ENCODE peak calls at places on chromosomes 5 and 9, in four cellular contexts. N is heart left ventricle, G is foreskin fibroblast, B is transverse colon. L is an unnamed sample.

GRCh38 chr5:126849101-126849678 is 72.3 kb downstream of the LMNB1 start:
- DNase-seq in N (no peak), G (peak; percentile 48), B (no peak), L (no peak)

GRCh38 chr5:141419074-141419880 is 1.6 kb upstream of the PCDHGA11 start:
- DNase-seq in N (no peak), G (no peak), B (no peak), L (no peak)

GRCh38 chr5:65742565-65743231 is 20.7 kb downstream of the NLN start:
- DNase-seq in N (no peak), G (peak; percentile 86), B (no peak), L (peak; percentile 52)

GRCh38 chr5:175697846-175698245 is 40.0 kb downstream of the HRH2 start:
- DNase-seq in N (no peak), G (no peak), B (no peak), L (no peak)

GRCh38 chr5:116658830-116659229 is 84.2 kb upstream of the SEMA6A start:
- DNase-seq in N (no peak), G (no peak), B (no peak), L (no peak)

GRCh38 chr9:95484225-95484624 is 32.5 kb downstream of the PTCH1 start:
- DNase-seq in N (no peak), G (no peak), B (no peak), L (no peak)

GRCh38 chr5:134637106-134637721 is 4.6 kb upstream of the SAR1B start:
- DNase-seq in N (no peak), G (no peak), B (no peak), L (no peak)

GRCh38 chr9:77805810-77806209 is 157.7 kb upstream of the GNA14 start:
- DNase-seq in N (no peak), G (no peak), B (no peak), L (no peak)

GRCh38 chr9:112176410-112177010 is 1.4 kb upstream of the SUSD1 start:
- DNase-seq in N (no peak), G (no peak), B (peak; percentile 42), L (no peak)

GRCh38 chr5:150559701-150560100 is 51.8 kb downstream of the NDST1 start:
- DNase-seq in N (no peak), G (peak; percentile 49), B (no peak), L (no peak)

GRCh38 chr5:107517185-107517868 is 153.4 kb downstream of the EFNA5 start:
- DNase-seq in N (no peak), G (no peak), B (no peak), L (no peak)

GRCh38 chr9:6910032-6910431 is 152.3 kb downstream of the KDM4C start:
- DNase-seq in N (no peak), G (peak; percentile 67), B (no peak), L (no peak)

GRCh38 chr5:135976216-135976615 is 21.4 kb upstream of the LECT2 start:
- DNase-seq in N (no peak), G (no peak), B (no peak), L (no peak)

GRCh38 chr5:141434006-141434405 is 3.7 kb downstream of the PCDHGA12 start:
- DNase-seq in N (no peak), G (peak; percentile 59), B (no peak), L (no peak)

GRCh38 chr5:133519191-133519590 is 93.2 kb downstream of the FSTL4 start:
- DNase-seq in N (no peak), G (no peak), B (no peak), L (no peak)

GRCh38 chr9:87696641-87697040 is 29.3 kb upstream of the CTSL start:
- DNase-seq in N (no peak), G (no peak), B (no peak), L (no peak)

GRCh38 chr5:138844812-138845513 is 30.2 kb downstream of the LRRTM2 start:
- DNase-seq in N (no peak), G (peak; percentile 76), B (no peak), L (peak; percentile 59)

GRCh38 chr5:137825165-137825564 is 42.5 kb upstream of the MYOT start:
- DNase-seq in N (no peak), G (peak; percentile 24), B (no peak), L (no peak)

GRCh38 chr5:90932052-90932699 is 373.6 kb downstream of the ADGRV1 start:
- DNase-seq in N (peak; percentile 58), G (peak; percentile 83), B (peak; percentile 47), L (peak; percentile 16)

GRCh38 chr5:9787813-9788600 is 157.9 kb upstream of the TAS2R1 start:
- DNase-seq in N (no peak), G (peak; percentile 58), B (no peak), L (no peak)

GRCh38 chr9:105637787-105638395 is 24.4 kb upstream of the TAL2 start:
- DNase-seq in N (no peak), G (peak; percentile 25), B (no peak), L (no peak)

GRCh38 chr5:172797800-172798199 is 26.8 kb upstream of the DUSP1 start:
- DNase-seq in N (no peak), G (no peak), B (no peak), L (no peak)

GRCh38 chr9:136330406-136330990 is 3.2 kb downstream of the GPSM1 start:
- DNase-seq in N (no peak), G (no peak), B (no peak), L (no peak)

GRCh38 chr9:136329211-136329627 is 1.9 kb downstream of the GPSM1 start:
- DNase-seq in N (no peak), G (peak; percentile 49), B (no peak), L (no peak)

GRCh38 chr9:136328622-136329041 is 1.3 kb downstream of the GPSM1 start:
- DNase-seq in N (no peak), G (peak; percentile 78), B (no peak), L (no peak)

GRCh38 chr9:136331030-136331429 is 3.7 kb downstream of the GPSM1 start:
- DNase-seq in N (no peak), G (no peak), B (no peak), L (no peak)

GRCh38 chr9:136329636-136330405 is 2.5 kb downstream of the GPSM1 start:
- DNase-seq in N (no peak), G (no peak), B (no peak), L (no peak)
- H3K4me3 ChIP-seq in N (no peak overlapping the region), G (peak overlapping the region; percentile 95), B (no peak overlapping the region), L (peak overlapping the region; percentile 76)

DNA sequence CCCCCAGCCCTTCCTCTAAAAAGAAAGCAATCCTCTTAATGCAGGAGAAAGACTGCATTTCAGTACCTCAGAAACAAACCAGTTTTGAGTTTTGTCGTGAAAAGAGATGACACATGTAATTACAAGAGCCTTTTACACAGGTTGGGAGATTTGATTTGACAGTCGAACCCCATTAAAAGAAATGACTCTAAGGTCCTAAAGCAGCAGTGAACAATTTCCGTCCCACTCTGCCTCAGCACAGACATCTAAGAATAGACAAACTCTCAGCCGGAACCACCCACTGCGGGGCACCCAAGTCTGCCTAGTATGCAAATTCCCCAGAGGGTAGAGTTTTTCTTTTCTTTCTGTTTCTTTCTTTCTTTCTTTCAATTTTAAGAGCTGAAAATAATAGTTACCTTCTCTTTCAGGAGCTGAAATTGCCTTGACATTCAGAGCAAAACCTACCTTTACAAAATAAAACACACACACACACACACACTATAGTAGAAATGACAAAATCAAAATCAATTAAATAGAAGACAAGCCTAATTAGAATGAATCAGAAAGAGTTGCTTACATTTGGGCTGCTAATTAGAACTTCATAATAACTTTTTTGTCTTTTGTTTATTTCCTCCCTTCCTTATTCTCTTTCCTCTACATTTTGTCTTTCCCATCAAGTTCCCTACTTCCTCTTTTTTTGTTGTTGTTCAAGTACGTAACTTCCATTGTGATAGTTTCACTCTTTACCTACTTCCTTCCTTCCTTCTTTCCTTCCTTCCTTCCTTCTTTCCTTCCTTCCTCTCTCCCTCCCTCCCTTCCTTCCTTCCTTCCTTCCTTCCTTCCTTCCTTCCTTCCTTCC is 65.1 kb downstream of the BASP1 start:
- DNase-seq in N (no peak), G (no peak), B (peak; percentile 33), L (no peak)
- H3K4me3 ChIP-seq in N (no peak overlapping the region), G (no peak overlapping the region), B (no peak overlapping the region), L (no peak overlapping the region)

GRCh38 chr5:88834499-88834898 is 48.5 kb downstream of the MEF2C start:
- DNase-seq in N (no peak), G (no peak), B (no peak), L (no peak)

GRCh38 chr5:88833371-88834107 is 49.4 kb downstream of the MEF2C start:
- DNase-seq in N (peak; percentile 79), G (peak; percentile 80), B (peak; percentile 38), L (peak; percentile 45)

GRCh38 chr5:88831856-88832255 is 51.1 kb downstream of the MEF2C start:
- DNase-seq in N (no peak), G (no peak), B (no peak), L (no peak)

GRCh38 chr5:88836195-88836838 is 46.7 kb downstream of the MEF2C start:
- DNase-seq in N (peak; percentile 60), G (no peak), B (no peak), L (no peak)

GRCh38 chr5:88834108-88834462 is 48.9 kb downstream of the MEF2C start:
- DNase-seq in N (no peak), G (no peak), B (no peak), L (no peak)
- H3K4me3 ChIP-seq in N (no peak overlapping the region), G (no peak overlapping the region), B (no peak overlapping the region), L (no peak overlapping the region)

GRCh38 chr5:40685952-40686351 is 6.2 kb downstream of the PTGER4 start:
- DNase-seq in N (no peak), G (no peak), B (no peak), L (no peak)

GRCh38 chr5:40685191-40685590 is 5.5 kb downstream of the PTGER4 start:
- DNase-seq in N (no peak), G (no peak), B (no peak), L (no peak)

GRCh38 chr5:40689442-40689841 is 9.7 kb downstream of the PTGER4 start:
- DNase-seq in N (peak; percentile 25), G (peak; percentile 96), B (no peak), L (peak; percentile 92)

GRCh38 chr5:40687316-40687715 is 7.6 kb downstream of the PTGER4 start:
- DNase-seq in N (no peak), G (peak; percentile 14), B (no peak), L (no peak)

DNA sequence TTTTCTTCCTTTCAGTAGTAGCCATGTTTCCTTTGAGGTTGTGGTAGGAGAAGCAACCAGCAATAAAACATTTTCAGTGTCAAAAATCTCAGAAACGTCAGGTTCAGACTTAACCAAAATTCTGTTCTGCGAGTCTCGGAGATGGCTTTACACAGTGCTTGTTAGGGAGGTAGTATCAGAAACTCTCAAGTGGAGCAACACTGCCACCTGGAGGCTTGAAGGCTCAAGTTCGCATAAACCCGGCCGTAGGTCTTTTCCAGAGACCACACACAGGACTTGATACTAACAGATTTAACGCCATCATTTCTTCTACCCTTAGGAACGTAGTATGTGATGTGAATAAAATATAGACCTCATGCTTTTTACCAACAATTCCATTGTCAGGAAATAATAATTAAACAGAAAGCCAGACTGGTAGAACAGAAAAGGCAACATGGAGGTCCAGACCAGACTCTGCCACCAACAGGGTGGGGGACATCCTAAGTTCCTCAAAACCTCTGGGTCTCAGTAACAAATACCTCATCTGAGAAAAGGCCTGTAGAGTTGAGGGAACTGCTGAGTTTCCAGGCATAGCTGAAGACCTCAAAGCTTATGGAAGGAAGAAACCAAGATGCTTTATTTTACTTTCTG is 8.5 kb downstream of the PTGER4 start:
- DNase-seq in N (peak; percentile 83), G (peak; percentile 94), B (peak; percentile 90), L (peak; percentile 60)
- H3K4me3 ChIP-seq in N (no peak overlapping the region), G (no peak overlapping the region), B (no peak overlapping the region), L (no peak overlapping the region)

GRCh38 chr5:98372351-98372750 is 401.1 kb upstream of the RGMB start:
- DNase-seq in N (no peak), G (peak; percentile 29), B (no peak), L (no peak)
- H3K4me3 ChIP-seq in N (no peak overlapping the region), G (no peak overlapping the region), B (no peak overlapping the region), L (no peak overlapping the region)